ENCODE peak calls at places on chromosome 5, in seven cellular contexts. X, G, O, H, L, Q and E are unnamed samples.

GRCh38 chr5:150960791-150961396 is 56.1 kb upstream of the ZNF300 start:
- DNase-seq in H (no peak), O (peak), G (no peak), L (no peak), Q (no peak), X (no peak), E (no peak)

GRCh38 chr5:67066815-67067214 is 129.8 kb downstream of the CD180 start:
- DNase-seq in X (peak), O (no peak), G (no peak), H (peak), L (no peak), Q (no peak), E (no peak)

GRCh38 chr5:164073013-164073535 is 567.7 kb downstream of the MAT2B start:
- DNase-seq in O (no peak), G (no peak), L (no peak), X (no peak), Q (no peak), H (peak), E (no peak)

GRCh38 chr5:96823900-96824351 is 16.2 kb upstream of the ERAP1 start:
- DNase-seq in O (no peak), X (peak), Q (peak), G (no peak), L (peak), H (peak), E (peak)

GRCh38 chr5:168822745-168823281 is 243.6 kb upstream of the PANK3 start:
- DNase-seq in H (peak), L (peak), G (no peak), X (peak), Q (no peak), O (no peak), E (no peak)

GRCh38 chr5:18281947-18282557 is 647.8 kb downstream of the TAF11L14 start:
- DNase-seq in O (peak), L (peak), X (peak), Q (peak), G (no peak), H (peak), E (peak)

GRCh38 chr5:137185193-137185592 is 313.9 kb downstream of the SPOCK1 start:
- DNase-seq in G (no peak), O (no peak), Q (no peak), X (no peak), H (no peak), L (no peak), E (no peak)

GRCh38 chr5:1504617-1505016 is 19.1 kb downstream of the LPCAT1 start:
- DNase-seq in X (no peak), L (no peak), G (no peak), O (no peak), Q (no peak), H (no peak), E (no peak)

GRCh38 chr5:96747718-96748117 is 60.0 kb downstream of the ERAP1 start:
- DNase-seq in X (no peak), L (no peak), G (no peak), H (no peak), Q (no peak), O (no peak), E (no peak)

GRCh38 chr5:28165116-28165515 is 1126.7 kb upstream of the CDH9 start:
- DNase-seq in O (no peak), L (peak), X (no peak), H (peak), G (no peak), Q (peak), E (peak)

GRCh38 chr5:58542709-58543108 is 40.2 kb upstream of the RAB3C start:
- DNase-seq in G (no peak), H (no peak), O (peak), L (no peak), Q (peak), X (no peak), E (no peak)

GRCh38 chr5:136810198-136810823 is 445.0 kb upstream of the TRPC7 start:
- DNase-seq in O (no peak), H (peak), Q (no peak), G (no peak), L (peak), X (peak), E (peak)

GRCh38 chr5:82749453-82749852 is 327.7 kb downstream of the TMEM167A start:
- DNase-seq in H (peak), L (no peak), G (no peak), Q (peak), X (peak), O (no peak), E (no peak)

GRCh38 chr5:164119806-164120440 is 614.5 kb downstream of the MAT2B start:
- DNase-seq in Q (peak), O (peak), G (peak), H (peak), L (peak), X (peak), E (peak)

GRCh38 chr5:146034127-146034526 is 71.2 kb downstream of the PLAC8L1 start:
- DNase-seq in G (no peak), O (no peak), L (no peak), Q (no peak), H (no peak), X (no peak), E (no peak)
- TF ChIP-seq CTCF in G (no peak), O (no peak), L (no peak), Q (no peak), H (no peak), X (no peak), E (no peak)

GRCh38 chr5:112604741-112605390 is 132.8 kb upstream of the APC start:
- DNase-seq in G (no peak), H (no peak), X (no peak), L (peak), O (peak), Q (peak), E (no peak)
- TF ChIP-seq CTCF in G (no peak), H (no peak), X (no peak), L (no peak), O (peak), Q (no peak), E (no peak)

GRCh38 chr5:139267481-139267880 is 26.1 kb upstream of the MATR3 start:
- DNase-seq in X (no peak), Q (no peak), L (no peak), O (no peak), G (no peak), H (no peak), E (no peak)

GRCh38 chr5:139272471-139273321 is 20.8 kb upstream of the MATR3 start:
- DNase-seq in Q (no peak), G (no peak), O (no peak), L (peak), H (peak), X (peak), E (peak)

GRCh38 chr5:139273322-139273571 is 20.3 kb upstream of the MATR3 start:
- DNase-seq in X (no peak), G (no peak), O (peak), Q (no peak), H (no peak), L (no peak), E (no peak)

GRCh38 chr5:139271201-139272027 is 22.1 kb upstream of the MATR3 start:
- DNase-seq in H (peak), L (peak), G (no peak), X (peak), Q (no peak), O (no peak), E (peak)

GRCh38 chr5:139268364-139269202 is 25.0 kb upstream of the MATR3 start:
- DNase-seq in X (no peak), H (no peak), G (no peak), L (no peak), O (peak), Q (no peak), E (no peak)
- TF ChIP-seq CTCF in X (no peak), H (no peak), G (no peak), L (peak), O (peak), Q (no peak), E (no peak)

DNA sequence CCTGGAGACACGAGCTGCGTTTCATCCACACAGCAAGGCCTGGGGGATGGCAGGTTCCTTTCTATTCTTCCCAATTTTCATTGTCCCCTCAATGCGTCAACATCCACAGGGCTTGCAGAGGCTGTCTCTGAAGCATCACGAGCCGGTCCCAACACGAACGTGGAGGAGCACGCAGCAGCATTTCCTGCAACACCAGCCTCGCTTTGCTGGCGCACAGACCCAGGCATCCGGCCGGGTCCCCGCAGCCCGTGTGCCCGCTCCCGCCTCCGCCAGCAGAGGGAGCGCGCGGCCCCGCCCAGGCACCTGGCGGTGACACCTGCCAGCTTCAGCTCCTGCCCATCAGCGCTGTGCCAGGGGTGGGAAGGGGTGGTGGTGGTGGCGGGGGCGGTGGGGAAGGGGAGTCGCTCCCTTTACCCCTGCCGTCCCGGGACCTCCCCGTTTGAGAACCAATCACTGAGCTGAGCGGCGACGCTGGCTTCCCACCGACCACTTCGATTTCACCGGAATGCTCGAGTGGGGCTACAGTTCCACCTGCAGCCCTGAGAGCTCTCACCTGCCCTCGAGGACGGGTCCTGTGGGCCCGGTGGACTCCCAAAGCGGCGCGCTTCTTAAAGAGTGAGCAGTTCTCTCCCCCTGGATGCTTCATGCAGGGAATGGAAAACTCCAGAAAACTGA is 464.5 kb downstream of the ICE1 start:
- DNase-seq in Q (no peak), G (peak), L (peak), O (peak), X (no peak), H (no peak), E (no peak)
- TF ChIP-seq CTCF in Q (no peak), G (peak), L (peak), O (peak), X (peak), H (no peak), E (peak)

DNA sequence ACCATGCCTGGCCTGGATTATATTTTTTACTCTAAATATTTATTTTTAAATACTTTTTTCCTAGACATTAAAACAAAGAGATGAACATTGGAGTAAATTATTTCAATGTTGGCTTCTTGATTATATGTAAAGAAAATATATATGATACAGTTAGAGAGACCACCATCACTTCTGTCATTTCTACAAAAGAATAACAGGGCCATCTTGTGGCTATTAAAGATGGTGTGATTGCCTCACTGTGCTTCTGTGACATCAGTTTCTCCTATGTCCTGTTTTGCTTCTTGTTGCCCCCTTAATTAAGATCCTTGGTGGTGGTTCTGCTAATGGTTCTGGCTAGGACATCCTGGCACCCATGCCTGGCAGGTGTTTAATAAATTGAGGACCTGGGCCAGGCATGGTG is 32.9 kb downstream of the NDFIP1 start:
- DNase-seq in L (no peak), X (no peak), Q (no peak), G (no peak), O (no peak), H (no peak), E (no peak)
- TF ChIP-seq CTCF in L (no peak), X (no peak), Q (no peak), G (no peak), O (peak), H (no peak), E (no peak)

DNA sequence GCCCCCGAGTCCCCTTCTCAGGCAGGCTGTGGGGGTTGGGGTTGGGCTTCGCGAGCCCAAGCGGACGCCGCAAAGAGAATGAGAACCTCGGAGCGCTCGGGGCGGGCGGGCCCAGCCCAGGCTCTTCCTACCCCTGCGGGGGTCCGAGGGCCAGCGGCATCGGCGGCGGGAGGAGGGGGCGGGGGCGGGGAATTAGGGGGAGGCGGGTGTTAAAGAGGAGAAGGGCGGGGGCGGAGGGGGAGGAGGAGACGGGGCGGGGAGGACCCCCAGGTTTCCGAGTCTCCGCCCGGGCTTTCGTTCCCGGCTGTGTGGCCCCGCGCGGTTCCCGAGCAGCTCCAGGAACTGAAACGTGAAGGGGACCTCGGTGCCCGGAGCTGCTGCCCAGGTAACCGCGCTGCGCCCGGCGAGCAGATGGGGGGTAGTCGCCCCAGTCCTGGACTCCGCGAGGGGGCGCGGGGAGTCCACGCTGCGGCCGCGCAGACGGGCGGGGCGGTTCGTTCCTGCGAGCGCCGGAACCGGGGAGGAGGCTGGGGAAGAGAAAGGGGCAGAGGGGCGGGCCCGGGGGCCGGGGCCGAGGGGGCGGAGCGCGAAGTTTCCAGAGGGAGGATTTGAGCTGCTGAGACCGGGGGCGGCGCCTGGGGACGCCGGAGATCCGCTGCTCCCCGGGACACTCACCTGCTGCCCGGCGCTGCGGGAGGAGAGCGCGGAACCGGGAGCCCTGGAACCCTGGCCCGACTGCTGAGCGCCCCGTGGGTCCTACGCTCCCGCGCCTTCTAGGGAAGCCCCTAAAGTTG is 38.4 kb upstream of the PLEKHG4B start:
- DNase-seq in O (peak), H (no peak), X (peak), L (peak), Q (no peak), G (peak), E (peak)
- TF ChIP-seq CTCF in O (peak), H (no peak), X (no peak), L (no peak), Q (no peak), G (no peak), E (peak)